ENCODE peak calls at places on chromosome 2, in four cellular contexts. N, M, S and T are unnamed samples.

GRCh38 chr2:128422571-128422970 is 103.9 kb upstream of the HS6ST1 start:
- DNase-seq in N (no peak), M (peak), S (no peak), T (no peak)

GRCh38 chr2:27824401-27824800 is 52.9 kb downstream of the MRPL33 start:
- DNase-seq in N (no peak), M (no peak), S (no peak), T (no peak)

GRCh38 chr2:158120664-158121063 is 19.0 kb downstream of the UPP2 start:
- DNase-seq in N (no peak), M (no peak), S (no peak), T (no peak)

GRCh38 chr2:128784626-128785306 is 466.1 kb upstream of the HS6ST1 start:
- DNase-seq in N (no peak), M (no peak), S (no peak), T (no peak)

GRCh38 chr2:120589782-120590608 is 145.7 kb upstream of the GLI2 start:
- DNase-seq in N (no peak), M (peak), S (no peak), T (no peak)

GRCh38 chr2:181456660-181457120 is 496 bp upstream of the ITGA4 start:
- DNase-seq in N (no peak), M (peak), S (no peak), T (peak)

GRCh38 chr2:214477305-214477704 is 66.5 kb downstream of the VWC2L start:
- DNase-seq in N (no peak), M (no peak), S (no peak), T (no peak)

GRCh38 chr2:104841694-104842093 is 12.2 kb upstream of the POU3F3 start:
- DNase-seq in N (no peak), M (no peak), S (no peak), T (no peak)

GRCh38 chr2:25041307-25041927 is 459 bp upstream of the EFR3B start:
- DNase-seq in N (no peak), M (peak), S (peak), T (peak)

GRCh38 chr2:85288244-85288725 is 39.5 kb downstream of the TGOLN2 start:
- DNase-seq in N (no peak), M (peak), S (no peak), T (no peak)

GRCh38 chr2:200788129-200788718 is 23.5 kb upstream of the BZW1 start:
- DNase-seq in N (no peak), M (peak), S (no peak), T (no peak)

GRCh38 chr2:170525566-170525900 is 189.6 kb upstream of the SP5 start:
- DNase-seq in N (no peak), M (peak), S (peak), T (peak)

GRCh38 chr2:190270298-190270697 is 49.3 kb downstream of the HIBCH start:
- DNase-seq in N (no peak), M (peak), S (no peak), T (no peak)

GRCh38 chr2:236834284-236834683 is 251.4 kb upstream of the COPS8 start:
- DNase-seq in N (no peak), M (no peak), S (no peak), T (no peak)

GRCh38 chr2:203498161-203498560 is 36.9 kb downstream of the RAPH1 start:
- DNase-seq in N (no peak), M (peak), S (peak), T (no peak)

GRCh38 chr2:35495182-35495581 is 860.4 kb upstream of the CRIM1 start:
- DNase-seq in N (no peak), M (no peak), S (no peak), T (no peak)

GRCh38 chr2:197273485-197273884 is 37.1 kb downstream of the ANKRD44 start:
- DNase-seq in N (no peak), M (no peak), S (no peak), T (no peak)

GRCh38 chr2:218896501-218897393 is 16.1 kb downstream of the WNT10A start:
- DNase-seq in N (peak), M (peak), S (no peak), T (no peak)